ENCODE peak calls at places on chromosomes 3 and 15, in eight cellular contexts. One of them, this sample, is unnamed.

GRCh38 chr3:111823341-111823830 is 35.7 kb upstream of the PHLDB2 start:
- DNase-seq in NCI-H1048: no peak
- DNase-seq in NCI-H1105: no peak
- DNase-seq in stimulated activated CD8-positive, alpha-beta memory T cell treated with anti-CD3 and anti-CD28 coated beads, Interleukin-15, amount 100 ng/mL, for 4 hours: no peak
- DNase-seq in T-cell: no peak
- DNase-seq in fibroblast of gingiva: no peak
- DNase-seq in ACHN: no peak
- DNase-seq in esophagus muscularis mucosa: no peak
- DNase-seq in this sample: no peak

GRCh38 chr3:4492240-4493007 is 724 bp upstream of the ITPR1 start:
- DNase-seq in T-cell: peak; percentile 37
- DNase-seq in NCI-H1105: no peak
- DNase-seq in stimulated activated CD8-positive, alpha-beta memory T cell treated with anti-CD3 and anti-CD28 coated beads, Interleukin-15, amount 100 ng/mL, for 4 hours: no peak
- DNase-seq in NCI-H1048: peak; percentile 42
- DNase-seq in esophagus muscularis mucosa: peak; percentile 92
- DNase-seq in fibroblast of gingiva: peak; percentile 65
- DNase-seq in ACHN: peak; percentile 73
- DNase-seq in this sample: peak; percentile 22

GRCh38 chr3:175075269-175075668 is 216.1 kb downstream of the NAALADL2 start:
- DNase-seq in stimulated activated CD8-positive, alpha-beta memory T cell treated with anti-CD3 and anti-CD28 coated beads, Interleukin-15, amount 100 ng/mL, for 4 hours: no peak
- DNase-seq in ACHN: no peak
- DNase-seq in T-cell: no peak
- DNase-seq in esophagus muscularis mucosa: no peak
- DNase-seq in NCI-H1105: no peak
- DNase-seq in NCI-H1048: no peak
- DNase-seq in fibroblast of gingiva: peak; percentile 21
- DNase-seq in this sample: no peak

GRCh38 chr3:187101184-187102072 is 37.9 kb downstream of the RPL39L start:
- DNase-seq in T-cell: peak; percentile 32
- DNase-seq in NCI-H1105: peak; percentile 3
- DNase-seq in esophagus muscularis mucosa: no peak
- DNase-seq in ACHN: peak; percentile 21
- DNase-seq in fibroblast of gingiva: peak; percentile 39
- DNase-seq in NCI-H1048: no peak
- DNase-seq in stimulated activated CD8-positive, alpha-beta memory T cell treated with anti-CD3 and anti-CD28 coated beads, Interleukin-15, amount 100 ng/mL, for 4 hours: peak; percentile 26
- DNase-seq in this sample: no peak

GRCh38 chr3:172213168-172213567 is 173.8 kb downstream of the FNDC3B start:
- DNase-seq in stimulated activated CD8-positive, alpha-beta memory T cell treated with anti-CD3 and anti-CD28 coated beads, Interleukin-15, amount 100 ng/mL, for 4 hours: no peak
- DNase-seq in esophagus muscularis mucosa: no peak
- DNase-seq in T-cell: no peak
- DNase-seq in NCI-H1105: no peak
- DNase-seq in ACHN: no peak
- DNase-seq in fibroblast of gingiva: no peak
- DNase-seq in NCI-H1048: no peak
- DNase-seq in this sample: no peak

GRCh38 chr3:37183375-37183831 is 9.0 kb upstream of the LRRFIP2 start:
- DNase-seq in NCI-H1105: no peak
- DNase-seq in ACHN: peak; percentile 86
- DNase-seq in fibroblast of gingiva: peak; percentile 93
- DNase-seq in esophagus muscularis mucosa: no peak
- DNase-seq in NCI-H1048: no peak
- DNase-seq in stimulated activated CD8-positive, alpha-beta memory T cell treated with anti-CD3 and anti-CD28 coated beads, Interleukin-15, amount 100 ng/mL, for 4 hours: no peak
- DNase-seq in T-cell: no peak
- DNase-seq in this sample: no peak

GRCh38 chr15:25250906-25251622 is 187.8 kb downstream of the UBE3A start:
- DNase-seq in fibroblast of gingiva: no peak
- DNase-seq in NCI-H1105: no peak
- DNase-seq in stimulated activated CD8-positive, alpha-beta memory T cell treated with anti-CD3 and anti-CD28 coated beads, Interleukin-15, amount 100 ng/mL, for 4 hours: no peak
- DNase-seq in esophagus muscularis mucosa: peak; percentile 91
- DNase-seq in T-cell: no peak
- DNase-seq in ACHN: no peak
- DNase-seq in NCI-H1048: no peak
- DNase-seq in this sample: no peak

GRCh38 chr3:28667646-28668376 is 319.2 kb upstream of the AZI2 start:
- DNase-seq in NCI-H1048: peak; percentile 61
- DNase-seq in NCI-H1105: peak; percentile 7
- DNase-seq in esophagus muscularis mucosa: no peak
- DNase-seq in T-cell: peak; percentile 27
- DNase-seq in stimulated activated CD8-positive, alpha-beta memory T cell treated with anti-CD3 and anti-CD28 coated beads, Interleukin-15, amount 100 ng/mL, for 4 hours: peak; percentile 5
- DNase-seq in fibroblast of gingiva: peak; percentile 42
- DNase-seq in ACHN: peak; percentile 60
- DNase-seq in this sample: peak; percentile 7

GRCh38 chr3:128559486-128560225 is 66.7 kb upstream of the GATA2 start:
- DNase-seq in NCI-H1048: no peak
- DNase-seq in esophagus muscularis mucosa: no peak
- DNase-seq in NCI-H1105: peak; percentile 24
- DNase-seq in T-cell: no peak
- DNase-seq in stimulated activated CD8-positive, alpha-beta memory T cell treated with anti-CD3 and anti-CD28 coated beads, Interleukin-15, amount 100 ng/mL, for 4 hours: no peak
- DNase-seq in fibroblast of gingiva: no peak
- DNase-seq in ACHN: no peak
- DNase-seq in this sample: peak; percentile 62

GRCh38 chr3:64977308-64978100 is 289.7 kb upstream of the ADAMTS9 start:
- DNase-seq in ACHN: peak; percentile 79
- DNase-seq in NCI-H1048: no peak
- DNase-seq in T-cell: no peak
- DNase-seq in fibroblast of gingiva: no peak
- DNase-seq in NCI-H1105: no peak
- DNase-seq in stimulated activated CD8-positive, alpha-beta memory T cell treated with anti-CD3 and anti-CD28 coated beads, Interleukin-15, amount 100 ng/mL, for 4 hours: no peak
- DNase-seq in esophagus muscularis mucosa: no peak
- DNase-seq in this sample: no peak

GRCh38 chr3:197468866-197469382 is 86.8 kb downstream of the BDH1 start:
- DNase-seq in stimulated activated CD8-positive, alpha-beta memory T cell treated with anti-CD3 and anti-CD28 coated beads, Interleukin-15, amount 100 ng/mL, for 4 hours: no peak
- DNase-seq in NCI-H1048: no peak
- DNase-seq in esophagus muscularis mucosa: no peak
- DNase-seq in fibroblast of gingiva: peak; percentile 74
- DNase-seq in NCI-H1105: no peak
- DNase-seq in ACHN: peak; percentile 82
- DNase-seq in T-cell: no peak
- DNase-seq in this sample: no peak